ENCODE peak calls at places on chromosome 6, in ten cellular contexts. U is ecto neural progenitor cell; W is activated effector memory CD4-positive, alpha-beta T cell treated with Interleukin-2 at 50 U/mL for 16 hours; X is effector CD4-positive, alpha-beta T cell; V is fibroblast of the aortic adventitia; R is GM04504; H is NAMALWA; N is KG1; O is CD4-positive, alpha-beta memory T cell; F is heart right ventricle. Z is an unnamed sample.

GRCh38 chr6:6655805-6656251 is 67.3 kb downstream of the LY86 start:
- DNase-seq in U (no peak), W (no peak), X (no peak), V (no peak), R (no peak), H (no peak), N (no peak), O (no peak), F (no peak), Z (no peak)

GRCh38 chr6:156449128-156449527 is 328.1 kb upstream of the ARID1B start:
- DNase-seq in U (no peak), W (no peak), X (no peak), V (no peak), R (no peak), H (no peak), N (no peak), O (no peak), F (no peak), Z (no peak)

GRCh38 chr6:128655978-128656498 is 135.6 kb upstream of the PTPRK start:
- DNase-seq in U (no peak), W (no peak), X (no peak), V (peak; percentile 88), R (peak; percentile 73), H (no peak), N (no peak), O (no peak), F (no peak), Z (peak; percentile 33)

GRCh38 chr6:11064836-11065235 is 20.7 kb upstream of the ELOVL2 start:
- DNase-seq in U (peak; percentile 65), W (no peak), X (no peak), V (no peak), R (no peak), H (no peak), N (no peak), O (no peak), F (no peak), Z (no peak)

GRCh38 chr6:126127662-126128061 is 141.3 kb downstream of the TRMT11 start:
- DNase-seq in U (no peak), W (no peak), X (no peak), V (peak; percentile 38), R (no peak), H (no peak), N (no peak), O (no peak), F (no peak), Z (no peak)

GRCh38 chr6:163335671-163336545 is 78.6 kb upstream of the QKI start:
- DNase-seq in U (no peak), W (no peak), X (no peak), V (peak; percentile 54), R (no peak), H (no peak), N (no peak), O (no peak), F (peak; percentile 93), Z (no peak)

GRCh38 chr6:52726741-52727535 is 36.3 kb downstream of the GSTA2 start:
- DNase-seq in U (no peak), W (no peak), X (no peak), V (no peak), R (no peak), H (no peak), N (no peak), O (no peak), F (no peak), Z (no peak)

GRCh38 chr6:22970004-22970403 is 400.6 kb downstream of the HDGFL1 start:
- DNase-seq in U (no peak), W (no peak), X (no peak), V (no peak), R (no peak), H (no peak), N (no peak), O (no peak), F (no peak), Z (no peak)

GRCh38 chr6:52284131-52284459 is 447 bp downstream of the MCM3 start:
- DNase-seq in U (peak; percentile 85), W (no peak), X (no peak), V (no peak), R (no peak), H (peak; percentile 75), N (no peak), O (no peak), F (peak; percentile 29), Z (no peak)

GRCh38 chr6:3228791-3229565 is 1.5 kb upstream of the TUBB2B start:
- DNase-seq in U (peak; percentile 82), W (no peak), X (peak; percentile 21), V (no peak), R (no peak), H (no peak), N (no peak), O (peak; percentile 60), F (no peak), Z (no peak)

GRCh38 chr6:36853325-36853724 is 14.1 kb upstream of the CPNE5 start:
- DNase-seq in U (no peak), W (no peak), X (no peak), V (peak; percentile 96), R (peak; percentile 80), H (no peak), N (no peak), O (no peak), F (no peak), Z (peak; percentile 62)

GRCh38 chr6:169620171-169621125 is 81.4 kb downstream of the WDR27 start:
- DNase-seq in U (no peak), W (no peak), X (no peak), V (peak; percentile 21), R (no peak), H (no peak), N (no peak), O (no peak), F (no peak), Z (peak; percentile 47)

GRCh38 chr6:13099771-13100170 is 228.6 kb downstream of the TBC1D7 start:
- DNase-seq in U (no peak), W (no peak), X (no peak), V (no peak), R (no peak), H (peak; percentile 38), N (no peak), O (no peak), F (no peak), Z (no peak)

GRCh38 chr6:167647750-167648470 is 178.8 kb upstream of the AFDN start:
- DNase-seq in U (no peak), W (no peak), X (no peak), V (no peak), R (no peak), H (no peak), N (no peak), O (no peak), F (no peak), Z (no peak)

GRCh38 chr6:32105433-32105832 is 3.7 kb downstream of the TNXB start:
- DNase-seq in U (no peak), W (no peak), X (no peak), V (peak; percentile 47), R (no peak), H (no peak), N (no peak), O (no peak), F (no peak), Z (no peak)

GRCh38 chr6:9502991-9503761 is 911.7 kb downstream of the TFAP2A start:
- DNase-seq in U (no peak), W (no peak), X (no peak), V (peak; percentile 89), R (no peak), H (no peak), N (no peak), O (no peak), F (no peak), Z (peak; percentile 50)

Z was measured in AG04450.